ENCODE peak calls at places on chromosomes 3 and 15, in nine cellular contexts. N is adrenal gland, P is suprapubic skin, R is thoracic aorta, I is mesenchymal stem cell, F is NT2/D1, J is lower lobe of right lung, Y is Caco-2, K is Peyer's patch. O is an unnamed sample.

GRCh38 chr3:121152573-121152972 is 244.6 kb downstream of the STXBP5L start:
- DNase-seq in J (no peak), I (peak; percentile 2), R (no peak), P (no peak), Y (peak; percentile 2), F (peak; percentile 8), N (no peak), K (no peak), O (no peak)

GRCh38 chr3:189340680-189341460 is 169.1 kb downstream of the TPRG1 start:
- DNase-seq in K (peak; percentile 62), P (no peak), Y (peak; percentile 41), F (peak; percentile 23), R (no peak), J (no peak), N (peak; percentile 44), I (peak; percentile 37), O (peak; percentile 4)

GRCh38 chr3:112101946-112102345 is 15.8 kb downstream of the C3orf52 start:
- DNase-seq in Y (no peak), I (peak; percentile 66), R (no peak), N (no peak), K (no peak), J (no peak), P (no peak), F (no peak), O (no peak)

GRCh38 chr3:42269647-42270046 is 3.7 kb upstream of the CCK start:
- DNase-seq in F (no peak), J (no peak), I (no peak), N (no peak), P (no peak), K (no peak), R (no peak), Y (no peak), O (no peak)

GRCh38 chr3:170839518-170840100 is 30.4 kb downstream of the RPL22L1 start:
- DNase-seq in K (no peak), N (no peak), F (no peak), J (no peak), R (no peak), P (no peak), Y (no peak), I (no peak), O (no peak)

GRCh38 chr15:39251413-39252197 is 329.3 kb upstream of the THBS1 start:
- DNase-seq in R (no peak), Y (no peak), J (no peak), P (no peak), K (no peak), I (no peak), N (no peak), F (no peak), O (no peak)

GRCh38 chr15:70109982-70110381 is 12.3 kb upstream of the TLE3 start:
- DNase-seq in Y (no peak), F (no peak), P (no peak), N (no peak), I (no peak), R (no peak), J (no peak), K (no peak), O (no peak)

GRCh38 chr3:124635169-124635539 is 95.1 kb upstream of the UMPS start:
- DNase-seq in F (no peak), N (no peak), K (no peak), R (no peak), Y (peak; percentile 53), J (no peak), I (no peak), P (no peak), O (no peak)

GRCh38 chr15:100601158-100601557 is 826 bp downstream of the LINS1 start:
- DNase-seq in K (peak; percentile 50), Y (peak; percentile 7), N (no peak), R (no peak), P (no peak), J (peak; percentile 46), I (peak; percentile 47), F (no peak), O (peak; percentile 13)

GRCh38 chr3:105414841-105415240 is 48.1 kb downstream of the ALCAM start:
- DNase-seq in P (no peak), F (no peak), K (no peak), R (no peak), Y (no peak), N (no peak), J (no peak), I (peak; percentile 72), O (no peak)

GRCh38 chr15:41772720-41773331 is 1.5 kb upstream of the MAPKBP1 start:
- DNase-seq in Y (peak; percentile 63), I (peak; percentile 85), J (no peak), P (no peak), R (no peak), F (peak; percentile 35), K (peak; percentile 79), N (peak; percentile 49), O (peak; percentile 55)

GRCh38 chr15:94576889-94577533 is 345.6 kb downstream of the MCTP2 start:
- DNase-seq in Y (peak; percentile 47), J (no peak), F (peak; percentile 54), N (no peak), R (no peak), K (peak; percentile 59), P (no peak), I (no peak), O (peak; percentile 14)

GRCh38 chr3:87548271-87548670 is 271.9 kb upstream of the POU1F1 start:
- DNase-seq in J (no peak), F (no peak), K (no peak), N (no peak), P (no peak), R (no peak), Y (no peak), I (no peak), O (no peak)

GRCh38 chr15:43912991-43913927 is 86.5 kb downstream of the WDR76 start:
- DNase-seq in J (no peak), I (peak; percentile 97), Y (peak; percentile 16), R (no peak), F (peak; percentile 18), K (no peak), P (no peak), N (peak; percentile 81), O (no peak)

GRCh38 chr3:181052256-181052655 is 62.7 kb upstream of the DNAJC19 start:
- DNase-seq in F (no peak), I (peak; percentile 1), N (no peak), P (no peak), Y (no peak), R (no peak), J (no peak), K (no peak), O (no peak)

GRCh38 chr15:86398986-86399677 is 319.5 kb downstream of the AGBL1 start:
- DNase-seq in N (no peak), R (no peak), P (no peak), K (no peak), Y (no peak), I (no peak), F (no peak), J (no peak), O (no peak)

GRCh38 chr3:172082820-172083513 is 43.6 kb downstream of the FNDC3B start:
- DNase-seq in R (no peak), J (no peak), I (no peak), P (no peak), N (no peak), F (no peak), K (no peak), Y (no peak), O (no peak)
- H3K4me1 ChIP-seq in R (peaks cover 65% of the 10 kb centered on the region), J (peaks cover 13% of the 10 kb centered on the region), I (peaks cover 1% of the 10 kb centered on the region), P (peaks cover 30% of the 10 kb centered on the region), N (peaks cover 20% of the 10 kb centered on the region), F (no peaks in the 10 kb centered on the region), K (no peaks in the 10 kb centered on the region), Y (peaks cover 73% of the 10 kb centered on the region), O (peaks cover 11% of the 10 kb centered on the region)

GRCh38 chr15:82833283-82833682 is 23.9 kb downstream of the WHAMM start:
- DNase-seq in P (no peak), N (no peak), Y (no peak), F (no peak), R (no peak), I (no peak), K (no peak), J (no peak), O (no peak)
- H3K4me3 ChIP-seq in P (no peak overlapping the region), N (no peak overlapping the region), Y (no peak overlapping the region), F (no peak overlapping the region), R (no peak overlapping the region), I (no peak overlapping the region), K (no peak overlapping the region), J (no peak overlapping the region), O (no peak overlapping the region)

DNA sequence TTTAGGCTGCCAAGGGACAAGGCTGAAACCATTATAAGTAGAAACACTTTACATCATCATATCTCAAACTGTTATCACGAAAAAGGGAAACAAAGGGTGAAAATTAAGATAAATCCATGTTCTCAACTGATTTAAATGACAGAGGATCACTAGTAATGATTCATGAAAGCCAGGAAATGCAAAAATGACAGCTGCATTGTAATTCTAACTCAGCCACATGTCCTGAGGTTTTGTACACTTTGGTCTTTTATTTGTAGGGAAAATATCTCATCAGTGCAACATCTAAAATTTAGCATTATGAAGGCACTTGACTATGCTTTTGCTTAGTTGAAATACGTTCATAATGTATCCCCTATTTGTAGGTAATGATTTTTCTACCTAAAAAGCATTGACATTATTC is 379.7 kb downstream of the TIGIT start:
- DNase-seq in F (no peak), R (no peak), Y (no peak), I (no peak), N (no peak), P (no peak), J (no peak), K (no peak), O (peak; percentile 88)
- H3K4me1 ChIP-seq in F (no peaks in the 10 kb centered on the region), R (no peaks in the 10 kb centered on the region), Y (no peaks in the 10 kb centered on the region), I (no peaks in the 10 kb centered on the region), N (no peaks in the 10 kb centered on the region), P (no peaks in the 10 kb centered on the region), J (no peaks in the 10 kb centered on the region), K (no peaks in the 10 kb centered on the region), O (peaks cover 56% of the 10 kb centered on the region)

GRCh38 chr15:38070778-38071177 is 136.3 kb downstream of the TMCO5A start:
- DNase-seq in Y (no peak), P (no peak), R (no peak), K (no peak), I (peak; percentile 35), N (no peak), F (no peak), J (no peak), O (no peak)

GRCh38 chr15:38069506-38069905 is 135.1 kb downstream of the TMCO5A start:
- DNase-seq in F (no peak), I (peak; percentile 86), N (peak; percentile 26), Y (peak; percentile 42), R (peak; percentile 40), P (peak; percentile 77), J (peak; percentile 76), K (peak; percentile 76), O (peak; percentile 30)

GRCh38 chr15:38068600-38068999 is 134.2 kb downstream of the TMCO5A start:
- DNase-seq in R (no peak), P (no peak), I (peak; percentile 33), J (no peak), N (no peak), K (no peak), Y (no peak), F (no peak), O (no peak)

GRCh38 chr15:38066612-38067011 is 132.2 kb downstream of the TMCO5A start:
- DNase-seq in N (peak; percentile 82), R (no peak), K (no peak), I (no peak), P (no peak), Y (no peak), J (no peak), F (no peak), O (no peak)

DNA sequence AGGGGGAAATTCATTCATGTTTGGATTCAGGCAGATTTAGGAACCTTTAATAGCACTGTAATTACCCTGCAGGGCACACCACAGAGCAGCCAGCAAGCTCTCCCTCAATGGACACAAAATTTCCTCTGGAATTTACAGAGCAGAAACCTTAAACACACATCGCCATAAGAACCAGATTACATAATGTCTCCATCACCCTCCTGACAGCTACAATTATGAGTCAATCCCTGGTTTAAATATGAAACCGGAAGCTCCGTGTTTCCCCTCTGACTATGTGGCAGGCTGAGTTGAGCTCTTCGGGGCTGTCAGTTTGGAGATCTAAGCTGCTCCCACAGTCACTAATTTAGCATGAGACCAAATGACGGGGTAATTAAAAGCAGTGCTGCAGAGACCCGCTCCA is 134.6 kb downstream of the TMCO5A start:
- DNase-seq in F (no peak), R (no peak), P (no peak), I (peak; percentile 84), J (no peak), Y (peak; percentile 14), N (peak; percentile 44), K (no peak), O (peak; percentile 15)
- H3K4me3 ChIP-seq in F (no peak overlapping the region), R (peak overlapping the region; percentile 66), P (peak overlapping the region; percentile 27), I (no peak overlapping the region), J (peak overlapping the region; percentile 13), Y (no peak overlapping the region), N (no peak overlapping the region), K (peak overlapping the region; percentile 22), O (no peak overlapping the region)